ENCODE peak calls at places on chromosome X, in nine cellular contexts. E is right atrium auricular region; F is CD4-positive, CD25-positive, alpha-beta regulatory T cell; I is heart right ventricle; W is heart left ventricle; X is thoracic aorta; G is uterus; C is GM23248; B is Peyer's patch. N is an unnamed sample. For H3K4me1, the result is how much of the 10 kb centered on the place peaks cover.

GRCh38 chrX:154351183-154352011 is 23.0 kb downstream of the FLNA start:
- DNase-seq in W (no peak), I (no peak), C (no peak), F (peak), E (no peak), X (no peak), G (no peak), B (peak), N (no peak)

GRCh38 chrX:48958635-48959094 is 1.3 kb upstream of the OTUD5 start:
- DNase-seq in B (peak), W (peak), C (peak), X (peak), F (peak), E (peak), G (peak), I (peak), N (peak)

GRCh38 chrX:52608961-52609360 is 45.7 kb downstream of the SSX7 start:
- DNase-seq in W (no peak), G (no peak), E (no peak), I (no peak), F (no peak), C (no peak), B (no peak), X (no peak), N (no peak)

GRCh38 chrX:44314855-44315254 is 28.6 kb downstream of the EFHC2 start:
- DNase-seq in E (no peak), F (no peak), X (no peak), G (no peak), I (no peak), B (no peak), C (no peak), W (no peak), N (no peak)

GRCh38 chrX:23503835-23504539 is 163.3 kb upstream of the PRDX4 start:
- DNase-seq in W (peak), F (no peak), X (peak), C (peak), G (no peak), B (peak), E (peak), I (peak), N (no peak)

GRCh38 chrX:38379088-38379487 is 26.7 kb downstream of the OTC start:
- DNase-seq in E (no peak), G (no peak), W (no peak), I (no peak), C (peak), F (no peak), B (no peak), X (no peak), N (no peak)

GRCh38 chrX:96386981-96387380 is 297.7 kb upstream of the DIAPH2 start:
- DNase-seq in G (no peak), I (no peak), X (no peak), F (no peak), W (no peak), E (no peak), B (no peak), C (no peak), N (no peak)

GRCh38 chrX:155070663-155070974 is 317 bp downstream of the CMC4 start:
- DNase-seq in E (no peak), B (no peak), G (no peak), F (no peak), W (no peak), X (no peak), I (no peak), C (no peak), N (no peak)

GRCh38 chrX:130287071-130287770 is 18.5 kb upstream of the ZNF280C start:
- DNase-seq in B (peak), C (no peak), X (no peak), E (no peak), F (no peak), G (no peak), W (no peak), I (no peak), N (no peak)

GRCh38 chrX:151974336-151975227 is at the start of gene GABRE:
- DNase-seq in G (peak), F (no peak), E (no peak), I (peak), B (peak), W (peak), C (peak), X (no peak), N (no peak)

GRCh38 chrX:123603516-123603915 is 129.3 kb downstream of the THOC2 start:
- DNase-seq in C (no peak), B (no peak), E (no peak), W (no peak), I (no peak), X (no peak), F (no peak), G (no peak), N (no peak)

GRCh38 chrX:460823-461640 is 74.3 kb upstream of the PPP2R3B start:
- DNase-seq in I (no peak), X (no peak), E (no peak), B (no peak), W (no peak), F (no peak), C (no peak), G (no peak), N (no peak)

GRCh38 chrX:103329991-103330390 is at the start of gene TCEAL7:
- DNase-seq in B (no peak), W (no peak), F (no peak), G (peak), E (no peak), I (peak), X (no peak), C (peak), N (no peak)

GRCh38 chrX:118615141-118615540 is 112.3 kb upstream of the IL13RA1 start:
- DNase-seq in G (no peak), W (no peak), C (no peak), B (no peak), F (no peak), X (no peak), I (no peak), E (no peak), N (no peak)

GRCh38 chrX:54435121-54435520 is 5.1 kb upstream of the TSR2 start:
- DNase-seq in B (no peak), I (no peak), X (no peak), F (no peak), W (no peak), E (no peak), C (no peak), G (no peak), N (no peak)

GRCh38 chrX:111869639-111870034 is 6.3 kb upstream of the TRPC5OS start:
- DNase-seq in B (no peak), F (peak), W (no peak), G (no peak), X (no peak), C (peak), E (no peak), I (peak), N (peak)

GRCh38 chrX:136336623-136337022 is 35.9 kb downstream of the ADGRG4 start:
- DNase-seq in E (no peak), W (no peak), F (peak), I (no peak), G (no peak), C (no peak), X (no peak), B (no peak), N (no peak)

GRCh38 chrX:20500171-20500865 is 233.6 kb upstream of the RPS6KA3 start:
- DNase-seq in E (no peak), I (no peak), F (peak), B (no peak), C (no peak), G (no peak), X (no peak), W (no peak), N (no peak)

GRCh38 chrX:54540289-54540688 is 10.3 kb downstream of the GNL3L start:
- DNase-seq in B (no peak), E (no peak), I (peak), X (no peak), W (peak), C (peak), G (no peak), F (no peak), N (no peak)

GRCh38 chrX:1316527-1316926 is 20.1 kb upstream of the IL3RA start:
- DNase-seq in F (peak), C (no peak), X (no peak), E (peak), I (peak), B (peak), G (no peak), W (peak), N (no peak)

GRCh38 chrX:15988661-15989603 is 134.3 kb upstream of the AP1S2 start:
- DNase-seq in X (no peak), W (no peak), C (peak), B (no peak), I (peak), E (no peak), F (no peak), G (no peak), N (no peak)

GRCh38 chrX:17977696-17978095 is 116.6 kb upstream of the RAI2 start:
- DNase-seq in I (no peak), B (no peak), G (no peak), F (no peak), W (no peak), C (no peak), X (no peak), E (no peak), N (no peak)

GRCh38 chrX:120603707-120604358 is at the start of gene MCTS1:
- DNase-seq in C (peak), B (peak), W (peak), F (peak), E (peak), X (peak), G (peak), I (peak), N (peak)

GRCh38 chrX:123830309-123830708 is 29.5 kb upstream of the XIAP start:
- DNase-seq in I (no peak), X (no peak), C (no peak), G (no peak), F (no peak), E (no peak), W (no peak), B (peak), N (no peak)

GRCh38 chrX:119622356-119623232 is 16.4 kb upstream of the NKRF start:
- DNase-seq in E (no peak), X (no peak), B (no peak), F (no peak), C (peak), W (peak), I (peak), G (no peak), N (no peak)

GRCh38 chrX:105190252-105190853 is 30.1 kb downstream of the TEX13A start:
- DNase-seq in E (no peak), W (no peak), B (peak), C (peak), G (no peak), I (peak), X (no peak), F (peak), N (peak)

GRCh38 chrX:103376979-103377324 is 614 bp downstream of the BEX3 start:
- DNase-seq in I (peak), W (no peak), F (no peak), X (no peak), E (no peak), C (peak), B (no peak), G (no peak), N (no peak)

GRCh38 chrX:5915783-5916182 is 312.9 kb downstream of the NLGN4X start:
- DNase-seq in W (no peak), F (no peak), E (no peak), I (no peak), B (no peak), C (no peak), X (no peak), G (no peak), N (no peak)

DNA sequence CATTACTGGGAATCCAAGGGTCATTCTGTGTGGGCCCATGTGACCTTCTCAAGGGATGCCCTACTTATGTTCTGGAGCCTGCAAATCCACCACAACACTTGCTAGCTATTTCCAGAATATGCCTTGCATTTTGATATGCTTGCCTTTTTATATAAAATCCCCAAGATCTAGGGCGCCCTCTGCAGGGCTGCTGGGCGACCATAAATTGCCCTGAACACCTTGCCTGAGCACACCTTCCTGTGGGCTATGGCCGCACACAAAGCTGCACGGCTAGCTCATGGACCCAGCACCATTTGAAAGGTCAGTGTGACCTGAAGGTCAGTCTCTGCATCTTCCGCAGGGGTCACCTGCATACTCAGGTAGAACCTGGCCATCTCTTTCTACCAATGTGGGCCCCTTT is 311.7 kb downstream of the NLGN4X start:
- DNase-seq in F (no peak), X (no peak), W (no peak), C (no peak), I (no peak), E (no peak), G (no peak), B (no peak), N (no peak)
- H3K4me1 ChIP-seq in F (under half), X (under half), W (under half), C (under half), I (under half), E (under half), G (under half), B (under half), N (under half)

DNA sequence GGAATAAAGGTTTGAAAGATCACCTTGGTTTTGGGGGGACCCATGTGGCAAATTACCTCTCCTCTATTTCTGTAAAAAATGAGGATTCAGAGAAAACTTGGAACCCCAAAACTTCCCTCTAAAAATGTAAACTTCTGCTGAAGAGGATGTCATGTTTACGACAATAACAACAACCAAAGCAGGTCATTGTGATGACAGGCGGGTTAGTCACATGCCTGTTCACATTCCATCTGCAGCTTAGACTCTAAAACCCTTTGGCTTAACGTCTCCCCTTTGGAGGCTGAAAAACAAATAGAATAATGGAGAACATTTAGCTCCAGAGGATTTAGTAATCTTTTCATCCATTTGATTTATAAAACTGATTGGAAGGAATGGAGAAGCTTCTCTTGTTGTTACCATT is 75.0 kb upstream of the FAM9C start:
- DNase-seq in E (no peak), B (no peak), C (peak), X (no peak), I (no peak), W (no peak), F (no peak), G (no peak), N (no peak)
- H3K4me1 ChIP-seq in E (under half), B (under half), C (under half), X (under half), I (under half), W (under half), F (under half), G (under half), N (under half)

DNA sequence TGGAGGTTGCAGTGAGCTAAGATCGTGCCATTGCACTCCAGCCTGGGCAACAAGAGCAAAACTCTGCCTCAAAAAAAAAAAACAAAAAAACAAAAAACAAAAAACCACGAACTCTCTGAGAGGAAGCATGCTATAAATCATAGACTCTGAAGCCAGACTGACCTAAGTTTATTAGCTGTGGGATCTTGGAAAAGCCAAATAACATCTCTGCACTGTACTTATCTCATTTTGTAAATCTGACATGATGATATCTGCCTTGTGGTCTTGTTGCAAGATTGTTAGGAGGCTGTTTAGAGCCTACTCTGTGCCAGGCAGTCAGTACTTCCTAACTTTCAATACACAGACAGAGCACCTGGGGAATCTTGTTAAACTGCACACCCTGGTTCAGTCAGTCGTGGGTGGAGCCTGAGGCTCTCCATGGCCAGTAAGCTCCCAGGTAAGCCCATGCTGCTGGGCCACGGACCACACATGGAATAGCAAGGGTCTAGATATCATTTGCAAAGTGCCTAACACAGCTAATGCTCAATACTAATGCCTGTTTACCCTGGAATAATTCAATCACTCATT is 107.6 kb upstream of the SMIM10 start:
- DNase-seq in X (no peak), W (no peak), I (no peak), G (no peak), F (no peak), C (no peak), B (no peak), E (no peak), N (no peak)
- H3K4me1 ChIP-seq in X (under half), W (under half), I (under half), G (under half), F (under half), C (under half), B (under half), E (under half), N (under half)

GRCh38 chrX:39946822-39947221 is 150.9 kb downstream of the BCOR start:
- DNase-seq in X (no peak), B (no peak), W (no peak), I (no peak), C (peak), G (no peak), E (no peak), F (no peak), N (no peak)

GRCh38 chrX:39948564-39948963 is 149.2 kb downstream of the BCOR start:
- DNase-seq in C (no peak), B (no peak), F (no peak), I (no peak), E (no peak), X (no peak), W (no peak), G (no peak), N (no peak)

GRCh38 chrX:39953027-39953426 is 144.7 kb downstream of the BCOR start:
- DNase-seq in B (no peak), X (no peak), F (no peak), G (no peak), C (no peak), W (no peak), I (no peak), E (no peak), N (no peak)

GRCh38 chrX:39953879-39954278 is 143.9 kb downstream of the BCOR start:
- DNase-seq in E (no peak), B (peak), G (no peak), W (peak), F (no peak), C (no peak), I (peak), X (peak), N (no peak)

GRCh38 chrX:39950035-39950688 is 147.6 kb downstream of the BCOR start:
- DNase-seq in E (no peak), I (no peak), W (no peak), F (no peak), B (no peak), G (no peak), X (no peak), C (peak), N (no peak)
- H3K4me1 ChIP-seq in E (under half), I (under half), W (under half), F (under half), B (under half), G (under half), X (under half), C (under half), N (under half)

DNA sequence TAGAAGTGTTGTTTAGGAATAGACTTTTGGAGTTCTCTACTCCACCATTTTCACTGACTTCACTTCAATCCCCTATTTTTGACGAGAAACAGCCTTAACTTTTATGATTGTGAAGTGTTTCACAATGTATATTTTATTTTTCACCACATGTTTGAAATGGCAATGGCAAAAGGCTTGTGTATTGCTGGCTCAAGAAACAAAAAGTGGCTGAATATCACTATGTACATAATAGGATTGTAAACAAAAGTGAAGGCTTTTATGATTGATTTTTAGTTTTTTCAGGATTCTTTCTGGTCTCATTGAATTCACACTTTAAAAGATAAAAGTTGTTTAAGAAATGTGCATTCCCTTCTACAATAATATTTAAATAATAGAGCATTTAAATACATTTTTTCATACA is 18.2 kb downstream of the MAGEB5 start:
- DNase-seq in C (no peak), G (no peak), E (no peak), I (no peak), W (no peak), F (no peak), B (no peak), X (no peak), N (no peak)
- H3K4me1 ChIP-seq in C (under half), G (under half), E (under half), I (under half), W (under half), F (under half), B (under half), X (under half), N (under half)

GRCh38 chrX:41441934-41442823 is 5.0 kb upstream of the NYX start:
- DNase-seq in X (peak), F (peak), W (peak), E (peak), G (peak), C (peak), I (peak), B (peak), N (peak)
- H3K4me1 ChIP-seq in X (under half), F (under half), W (under half), E (under half), G (under half), C (under half), I (under half), B (under half), N (under half)

GRCh38 chrX:114251575-114251974 is 332.3 kb upstream of the HTR2C start:
- DNase-seq in E (no peak), I (no peak), F (no peak), G (no peak), B (no peak), X (no peak), C (no peak), W (no peak), N (no peak)
- H3K4me1 ChIP-seq in E (under half), I (under half), F (under half), G (under half), B (under half), X (under half), C (under half), W (under half), N (under half)

GRCh38 chrX:150897371-150898319 is 823 bp downstream of the CD99L2 start:
- DNase-seq in B (peak), E (no peak), I (peak), W (no peak), X (no peak), C (peak), G (no peak), F (peak), N (peak)

GRCh38 chrX:150899191-150899757 is 806 bp upstream of the CD99L2 start:
- DNase-seq in E (no peak), G (peak), C (peak), F (peak), B (peak), X (no peak), I (peak), W (peak), N (peak)

GRCh38 chrX:150893936-150894335 is 4.5 kb downstream of the CD99L2 start:
- DNase-seq in X (no peak), E (no peak), B (no peak), W (no peak), F (no peak), C (no peak), G (no peak), I (no peak), N (no peak)

GRCh38 chrX:150898343-150899190 is at the start of gene CD99L2:
- DNase-seq in X (peak), G (peak), F (peak), B (peak), E (peak), W (peak), I (peak), C (peak), N (peak)

DNA sequence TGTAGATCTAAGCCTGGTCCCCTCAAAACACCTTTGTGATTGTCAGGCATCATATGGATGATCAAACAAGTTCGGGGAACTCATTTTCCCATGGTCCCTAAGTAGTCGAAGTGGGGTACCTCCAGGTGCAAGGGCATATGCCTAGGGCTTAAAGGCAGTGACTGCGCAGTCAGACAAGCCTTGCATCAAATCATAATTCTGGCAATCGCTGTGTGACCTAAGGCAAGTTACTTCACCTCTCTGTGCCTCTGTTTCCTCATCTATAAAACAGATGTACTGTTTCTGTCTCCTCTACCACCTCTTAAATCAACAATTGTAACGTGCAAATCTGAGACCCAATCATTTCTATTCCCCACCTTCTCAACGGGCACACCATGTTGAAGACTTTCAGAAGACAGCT is 1.8 kb downstream of the CD99L2 start:
- DNase-seq in W (no peak), E (no peak), X (no peak), F (no peak), G (no peak), C (no peak), I (no peak), B (no peak), N (no peak)
- H3K4me1 ChIP-seq in W (under half), E (under half), X (under half), F (under half), G (under half), C (under half), I (under half), B (under half), N (under half)

N was measured in naive thymus-derived CD4-positive, alpha-beta T cell.